ENCODE peak calls at places on chromosomes 16 and 17, in four cellular contexts. E is thoracic aorta, K is fibroblast of mammary gland, I is tibial artery. Q is an unnamed sample.
A peak's percentile ranks its signal among the peaks of the same experiment; 100 is the strongest.

GRCh38 chr17:15273141-15273793 is 8.1 kb upstream of the PMP22 start:
- DNase-seq in K (peak; percentile 98), E (no peak), I (no peak), Q (peak; percentile 85)

GRCh38 chr16:54812229-54812628 is 118.4 kb upstream of the IRX5 start:
- DNase-seq in I (no peak), K (peak; percentile 21), E (no peak), Q (peak; percentile 21)

GRCh38 chr16:85935957-85936760 is 37.2 kb downstream of the IRF8 start:
- DNase-seq in E (no peak), K (no peak), I (no peak), Q (no peak)

GRCh38 chr17:35138218-35138617 is 3.9 kb downstream of the NLE1 start:
- DNase-seq in I (no peak), K (no peak), E (no peak), Q (no peak)

GRCh38 chr17:42180922-42181850 is at the start of gene KCNH4:
- DNase-seq in E (peak; percentile 33), I (peak; percentile 73), K (peak; percentile 72), Q (peak; percentile 77)

GRCh38 chr17:6670571-6670970 is 19.0 kb downstream of the C17orf100 start:
- DNase-seq in I (no peak), K (no peak), E (no peak), Q (no peak)

GRCh38 chr17:82412535-82413520 is 5.3 kb upstream of the HEXD start:
- DNase-seq in E (no peak), I (no peak), K (no peak), Q (no peak)

GRCh38 chr17:26792486-26792885 is 501.4 kb upstream of the WSB1 start:
- DNase-seq in K (peak; percentile 50), I (no peak), E (no peak), Q (peak; percentile 11)

GRCh38 chr16:57123216-57123968 is 31.0 kb downstream of the CPNE2 start:
- DNase-seq in I (no peak), E (no peak), K (no peak), Q (no peak)

GRCh38 chr16:15601212-15601879 is 41.6 kb downstream of the MARF1 start:
- DNase-seq in I (no peak), K (no peak), E (no peak), Q (no peak)

GRCh38 chr16:68206224-68206623 is 29.7 kb downstream of the ESRP2 start:
- DNase-seq in E (no peak), K (no peak), I (no peak), Q (no peak)

DNA sequence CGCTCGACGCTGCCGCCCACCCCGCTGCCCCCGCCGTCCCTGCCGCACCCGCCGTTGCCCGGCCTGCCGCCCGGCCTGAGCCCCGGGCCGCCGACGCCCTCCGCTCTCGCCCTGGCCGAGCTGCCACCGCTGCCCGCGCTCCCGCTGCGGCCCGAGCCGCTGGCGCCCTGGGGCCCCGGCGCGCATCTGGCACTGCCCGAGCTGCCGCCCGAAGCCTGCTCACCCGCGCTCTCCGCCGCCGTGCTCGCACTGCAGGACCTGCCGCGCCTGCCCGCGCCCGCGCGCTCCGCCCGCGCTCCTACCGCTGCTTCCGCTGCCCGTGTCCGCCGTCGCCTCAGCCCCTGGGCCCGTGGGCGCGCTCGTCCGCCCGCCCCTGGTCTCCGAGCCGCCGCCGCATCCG is 8.4 kb upstream of the CLDN9 start:
- DNase-seq in I (no peak), K (no peak), E (no peak), Q (no peak)
- H3K4me3 ChIP-seq in I (peak overlapping the region; percentile 35), K (no peak overlapping the region), E (no peak overlapping the region), Q (no peak overlapping the region)

GRCh38 chr16:1119766-1120611 is 23.9 kb upstream of the C1QTNF8 start:
- DNase-seq in I (no peak), E (no peak), K (no peak), Q (no peak)
- TF ChIP-seq CTCF in I (no peak), E (no peak), K (no peak), Q (no peak)

GRCh38 chr17:74922172-74922571 is 883 bp downstream of the USH1G start:
- DNase-seq in E (no peak), K (no peak), I (no peak), Q (no peak)
- H3K4me3 ChIP-seq in E (no peak overlapping the region), K (no peak overlapping the region), I (no peak overlapping the region), Q (no peak overlapping the region)

DNA sequence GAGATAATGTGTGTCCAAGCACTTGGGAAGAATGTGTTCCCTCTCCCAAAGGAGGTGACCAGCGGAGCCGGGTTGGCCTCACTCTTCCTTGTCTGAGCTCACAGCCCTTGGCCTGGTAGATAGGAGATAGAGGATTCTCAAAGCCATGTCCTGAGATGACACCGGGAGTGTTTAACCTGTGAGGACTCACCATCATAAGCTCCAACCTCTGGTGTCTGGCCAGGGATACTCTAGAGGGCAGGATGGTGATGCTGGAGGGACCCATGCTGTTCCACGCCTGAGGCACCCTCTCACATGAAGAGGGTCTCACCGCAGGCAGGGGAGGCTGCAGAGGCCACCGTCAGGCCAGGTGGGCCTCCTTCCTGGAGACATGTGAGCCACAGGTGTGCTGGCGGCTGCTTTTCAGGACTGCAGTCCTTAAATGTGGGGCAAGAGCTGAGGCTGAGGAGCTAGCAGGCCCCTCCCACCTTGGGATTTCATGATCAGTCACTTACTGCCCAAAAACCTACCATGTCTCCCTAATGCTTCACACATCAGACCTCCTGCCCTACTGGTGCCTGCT is 6.6 kb upstream of the ZNF629 start:
- DNase-seq in E (no peak), I (no peak), K (no peak), Q (no peak)
- TF ChIP-seq CTCF in E (no peak), I (no peak), K (no peak), Q (no peak)